ENCODE peak calls at places on chromosome 9, in four cellular contexts. One of them, this sample, is unnamed.

GRCh38 chr9:78856781-78857180 is 559.9 kb downstream of the PSAT1 start:
- DNase-seq in glutamatergic neuron: no peak
- DNase-seq in spleen: no peak
- DNase-seq in GM10248: no peak
- DNase-seq in this sample: no peak

GRCh38 chr9:1354066-1354465 is 303.9 kb downstream of the DMRT2 start:
- DNase-seq in glutamatergic neuron: no peak
- DNase-seq in GM10248: no peak
- DNase-seq in spleen: no peak
- DNase-seq in this sample: no peak

GRCh38 chr9:2749485-2749884 is 32.2 kb downstream of the KCNV2 start:
- DNase-seq in spleen: no peak
- DNase-seq in glutamatergic neuron: no peak
- DNase-seq in GM10248: no peak
- DNase-seq in this sample: no peak

GRCh38 chr9:35067056-35067455 is 5.4 kb downstream of the VCP start:
- DNase-seq in glutamatergic neuron: no peak
- DNase-seq in spleen: no peak
- DNase-seq in GM10248: no peak
- DNase-seq in this sample: no peak

GRCh38 chr9:2928386-2928785 is 84.5 kb upstream of the PUM3 start:
- DNase-seq in spleen: no peak
- DNase-seq in GM10248: no peak
- DNase-seq in glutamatergic neuron: no peak
- DNase-seq in this sample: no peak

GRCh38 chr9:2991292-2991691 is 147.4 kb upstream of the PUM3 start:
- DNase-seq in spleen: no peak
- DNase-seq in GM10248: no peak
- DNase-seq in glutamatergic neuron: no peak
- DNase-seq in this sample: no peak

GRCh38 chr9:128689820-128690683 is 1.0 kb downstream of the SET start:
- DNase-seq in spleen: peak; percentile 89
- DNase-seq in glutamatergic neuron: peak; percentile 65
- DNase-seq in GM10248: peak; percentile 77
- DNase-seq in this sample: no peak

GRCh38 chr9:98275159-98275558 is 19.7 kb upstream of the TBC1D2 start:
- DNase-seq in glutamatergic neuron: no peak
- DNase-seq in spleen: no peak
- DNase-seq in GM10248: no peak
- DNase-seq in this sample: no peak

GRCh38 chr9:107786561-107786960 is 297.0 kb upstream of the KLF4 start:
- DNase-seq in GM10248: no peak
- DNase-seq in glutamatergic neuron: no peak
- DNase-seq in spleen: no peak
- DNase-seq in this sample: no peak

GRCh38 chr9:93557366-93558137 is 18.8 kb upstream of the PHF2 start:
- DNase-seq in glutamatergic neuron: no peak
- DNase-seq in spleen: no peak
- DNase-seq in GM10248: no peak
- DNase-seq in this sample: no peak

GRCh38 chr9:115740986-115741385 is 412.6 kb upstream of the PAPPA start:
- DNase-seq in glutamatergic neuron: no peak
- DNase-seq in spleen: no peak
- DNase-seq in GM10248: no peak
- DNase-seq in this sample: no peak

GRCh38 chr9:133397895-133398294 is 19.9 kb downstream of the REXO4 start:
- DNase-seq in glutamatergic neuron: no peak
- DNase-seq in spleen: no peak
- DNase-seq in GM10248: no peak
- DNase-seq in this sample: no peak

GRCh38 chr9:36815023-36815422 is 219.0 kb downstream of the PAX5 start:
- DNase-seq in spleen: no peak
- DNase-seq in GM10248: no peak
- DNase-seq in glutamatergic neuron: no peak
- DNase-seq in this sample: no peak

GRCh38 chr9:100222674-100223073 is 123.6 kb downstream of the INVS start:
- DNase-seq in glutamatergic neuron: no peak
- DNase-seq in GM10248: no peak
- DNase-seq in spleen: no peak
- DNase-seq in this sample: no peak

GRCh38 chr9:92404437-92404836 is at the start of gene OGN:
- DNase-seq in spleen: no peak
- DNase-seq in glutamatergic neuron: no peak
- DNase-seq in GM10248: no peak
- DNase-seq in this sample: no peak

GRCh38 chr9:36566813-36567217 is 5.9 kb upstream of the MELK start:
- DNase-seq in GM10248: no peak
- DNase-seq in spleen: peak; percentile 35
- DNase-seq in glutamatergic neuron: no peak
- DNase-seq in this sample: no peak

GRCh38 chr9:34992376-34992951 is 2.9 kb downstream of the DNAJB5 start:
- DNase-seq in spleen: peak; percentile 71
- DNase-seq in glutamatergic neuron: no peak
- DNase-seq in GM10248: no peak
- DNase-seq in this sample: no peak

GRCh38 chr9:113581865-113582697 is 118.6 kb downstream of the RGS3 start:
- DNase-seq in GM10248: peak; percentile 89
- DNase-seq in spleen: peak; percentile 97
- DNase-seq in glutamatergic neuron: peak; percentile 70
- DNase-seq in this sample: peak; percentile 96

GRCh38 chr9:1604942-1605560 is 410.1 kb upstream of the SMARCA2 start:
- DNase-seq in GM10248: peak; percentile 47
- DNase-seq in spleen: no peak
- DNase-seq in glutamatergic neuron: no peak
- DNase-seq in this sample: peak; percentile 5

GRCh38 chr9:85522459-85523092 is 219.2 kb downstream of the AGTPBP1 start:
- DNase-seq in spleen: peak; percentile 87
- DNase-seq in glutamatergic neuron: peak; percentile 67
- DNase-seq in GM10248: peak; percentile 58
- DNase-seq in this sample: no peak

GRCh38 chr9:137463194-137463930 is 4.2 kb upstream of the NSMF start:
- DNase-seq in GM10248: no peak
- DNase-seq in glutamatergic neuron: no peak
- DNase-seq in spleen: peak; percentile 78
- DNase-seq in this sample: no peak

GRCh38 chr9:134655591-134656333 is 14.2 kb downstream of the COL5A1 start:
- DNase-seq in spleen: peak; percentile 60
- DNase-seq in glutamatergic neuron: peak; percentile 25
- DNase-seq in GM10248: no peak
- DNase-seq in this sample: no peak

GRCh38 chr9:116520218-116520617 is 166.9 kb upstream of the TRIM32 start:
- DNase-seq in spleen: no peak
- DNase-seq in glutamatergic neuron: no peak
- DNase-seq in GM10248: no peak
- DNase-seq in this sample: no peak

GRCh38 chr9:38482918-38483592 is 58.8 kb upstream of the IGFBPL1 start:
- DNase-seq in glutamatergic neuron: no peak
- DNase-seq in spleen: no peak
- DNase-seq in GM10248: no peak
- DNase-seq in this sample: no peak

GRCh38 chr9:4678679-4679267 is 596 bp upstream of the CDC37L1 start:
- DNase-seq in glutamatergic neuron: no peak
- DNase-seq in spleen: no peak
- DNase-seq in GM10248: no peak
- DNase-seq in this sample: no peak

GRCh38 chr9:114324492-114324891 is 1.6 kb downstream of the ORM1 start:
- DNase-seq in glutamatergic neuron: no peak
- DNase-seq in spleen: peak; percentile 37
- DNase-seq in GM10248: no peak
- DNase-seq in this sample: no peak

GRCh38 chr9:108885643-108886348 is 23.7 kb downstream of the ACTL7A start:
- DNase-seq in glutamatergic neuron: no peak
- DNase-seq in GM10248: peak; percentile 74
- DNase-seq in spleen: no peak
- DNase-seq in this sample: peak; percentile 86

GRCh38 chr9:27586200-27586599 is 12.9 kb upstream of the C9orf72 start:
- DNase-seq in glutamatergic neuron: no peak
- DNase-seq in spleen: no peak
- DNase-seq in GM10248: no peak
- DNase-seq in this sample: no peak

GRCh38 chr9:76203373-76203772 is 190.9 kb downstream of the RFK start:
- DNase-seq in glutamatergic neuron: no peak
- DNase-seq in GM10248: no peak
- DNase-seq in spleen: no peak
- DNase-seq in this sample: no peak

GRCh38 chr9:22037954-22038690 is 29.0 kb upstream of the CDKN2B start:
- DNase-seq in spleen: no peak
- DNase-seq in glutamatergic neuron: no peak
- DNase-seq in GM10248: no peak
- DNase-seq in this sample: no peak

GRCh38 chr9:14075218-14075617 is 238.7 kb downstream of the NFIB start:
- DNase-seq in spleen: no peak
- DNase-seq in GM10248: no peak
- DNase-seq in glutamatergic neuron: no peak
- DNase-seq in this sample: no peak

GRCh38 chr9:12702160-12702758 is 9.1 kb downstream of the TYRP1 start:
- DNase-seq in GM10248: no peak
- DNase-seq in spleen: no peak
- DNase-seq in glutamatergic neuron: peak; percentile 50
- DNase-seq in this sample: no peak

GRCh38 chr9:38682713-38683112 is 37.2 kb downstream of the FAM240B start:
- DNase-seq in glutamatergic neuron: no peak
- DNase-seq in GM10248: no peak
- DNase-seq in spleen: no peak
- DNase-seq in this sample: no peak

GRCh38 chr9:135227641-135228251 is 140.3 kb downstream of the OLFM1 start:
- DNase-seq in glutamatergic neuron: peak; percentile 9
- DNase-seq in GM10248: no peak
- DNase-seq in spleen: peak; percentile 62
- DNase-seq in this sample: no peak

GRCh38 chr9:130660326-130660682 is 4.1 kb upstream of the PRDM12 start:
- DNase-seq in glutamatergic neuron: no peak
- DNase-seq in spleen: no peak
- DNase-seq in GM10248: no peak
- DNase-seq in this sample: no peak

DNA sequence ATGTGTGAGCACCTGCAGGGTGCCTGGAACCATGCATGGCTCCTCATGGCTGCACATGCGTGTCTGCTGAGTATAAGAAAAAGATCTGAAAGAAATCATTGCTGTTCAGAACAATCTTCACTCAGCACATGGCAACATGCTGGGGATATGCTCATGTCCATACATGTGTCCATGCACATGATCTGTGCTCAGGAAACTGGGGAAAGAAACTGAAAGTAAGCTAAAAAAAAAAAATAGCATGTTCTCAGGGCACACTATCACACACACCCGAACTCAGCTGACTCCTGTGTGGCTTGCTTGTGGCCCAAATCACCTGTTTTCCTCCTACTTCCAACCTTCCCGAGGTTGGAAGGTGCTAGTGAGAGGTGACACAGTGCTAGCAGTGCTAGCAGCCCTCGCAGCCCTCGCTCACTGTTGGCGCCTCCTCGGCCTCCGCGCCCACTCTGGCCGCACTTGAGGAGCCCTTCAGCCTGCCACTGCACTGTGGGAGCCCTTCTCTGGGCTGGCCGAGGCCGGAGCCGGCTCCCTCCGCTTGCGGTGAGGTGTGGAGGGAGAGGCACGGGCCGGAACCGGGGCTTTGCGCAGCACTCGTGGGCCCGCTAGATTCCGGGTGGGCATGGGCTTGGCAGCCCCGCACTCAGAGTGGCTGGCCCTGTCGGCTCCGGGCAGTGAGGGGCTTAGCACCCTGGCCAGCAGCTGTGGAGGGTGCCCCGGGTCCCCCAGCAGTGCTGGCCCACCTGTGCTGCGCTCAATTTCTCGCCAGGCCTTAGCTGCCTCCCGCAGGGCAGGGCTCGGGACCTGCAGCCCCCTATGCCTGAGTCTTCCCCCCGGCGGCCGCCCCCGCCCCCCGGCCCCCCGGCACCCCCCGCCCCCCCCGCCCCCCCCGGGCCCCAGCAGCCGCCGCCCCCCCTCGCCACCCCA is 76.0 kb downstream of the GADD45G start:
- DNase-seq in glutamatergic neuron: no peak
- DNase-seq in GM10248: no peak
- DNase-seq in spleen: no peak
- DNase-seq in this sample: no peak
- TF ChIP-seq CTCF in glutamatergic neuron: no peak
- TF ChIP-seq CTCF in GM10248: no peak
- TF ChIP-seq CTCF in spleen: no peak
- TF ChIP-seq CTCF in this sample: no peak

GRCh38 chr9:122159925-122160246 is 178 bp downstream of the MORN5 start:
- DNase-seq in GM10248: no peak
- DNase-seq in glutamatergic neuron: no peak
- DNase-seq in spleen: no peak
- DNase-seq in this sample: no peak

GRCh38 chr9:122162415-122162814 is 2.7 kb downstream of the MORN5 start:
- DNase-seq in GM10248: no peak
- DNase-seq in spleen: no peak
- DNase-seq in glutamatergic neuron: no peak
- DNase-seq in this sample: no peak

GRCh38 chr9:122159026-122159924 is at the start of the genes MORN5 and NDUFA8:
- DNase-seq in glutamatergic neuron: peak; percentile 97
- DNase-seq in GM10248: peak; percentile 99
- DNase-seq in spleen: peak; percentile 98
- DNase-seq in this sample: peak; percentile 86

DNA sequence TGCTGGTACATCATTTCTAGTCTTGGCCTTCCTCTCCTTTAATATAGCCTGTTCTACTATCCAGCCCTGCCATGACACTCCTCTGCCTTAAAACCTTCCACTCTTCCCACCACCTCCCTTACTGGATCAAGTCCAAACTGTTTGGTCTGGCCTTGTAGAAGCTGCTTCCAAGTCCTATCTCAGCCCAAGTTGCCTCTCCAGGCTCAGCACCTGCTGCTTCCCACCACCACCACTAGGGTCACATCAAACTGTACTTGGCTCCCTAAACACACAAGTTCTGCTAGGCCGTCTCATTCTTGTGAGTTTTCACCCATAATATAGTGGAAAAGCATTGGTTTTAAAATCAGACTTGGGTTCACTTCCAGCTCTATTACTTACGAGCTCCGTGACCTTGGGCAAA is 1.4 kb downstream of the NDUFA8 start:
- DNase-seq in spleen: no peak
- DNase-seq in GM10248: peak; percentile 51
- DNase-seq in glutamatergic neuron: peak; percentile 42
- DNase-seq in this sample: peak; percentile 31
- TF ChIP-seq CTCF in spleen: peak; percentile 42
- TF ChIP-seq CTCF in GM10248: peak; percentile 32
- TF ChIP-seq CTCF in glutamatergic neuron: peak; percentile 65
- TF ChIP-seq CTCF in this sample: peak; percentile 83

GRCh38 chr9:89096807-89097206 is 81.8 kb downstream of the SHC3 start:
- DNase-seq in spleen: no peak
- DNase-seq in GM10248: no peak
- DNase-seq in glutamatergic neuron: no peak
- DNase-seq in this sample: no peak
- TF ChIP-seq CTCF in spleen: no peak
- TF ChIP-seq CTCF in GM10248: no peak
- TF ChIP-seq CTCF in glutamatergic neuron: no peak
- TF ChIP-seq CTCF in this sample: peak; percentile 25

DNA sequence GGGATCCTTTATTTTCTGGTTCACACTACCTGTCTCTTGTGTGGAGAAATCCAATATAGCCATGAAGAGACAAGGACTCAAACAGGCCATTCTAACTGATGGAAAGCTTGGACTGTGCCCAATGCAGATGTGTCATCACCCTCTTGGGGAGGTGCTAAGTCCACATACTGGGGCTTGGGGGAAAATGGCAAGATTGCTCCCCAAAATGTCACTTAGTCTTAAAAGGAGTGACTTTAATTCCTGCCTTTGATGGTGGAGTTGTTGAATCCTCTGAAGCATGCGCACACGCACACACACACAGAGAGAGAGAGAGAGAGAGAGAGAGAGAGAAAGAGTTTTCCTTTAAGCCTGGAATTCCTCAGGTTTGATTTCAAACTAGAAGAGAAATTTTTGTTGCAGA is 161.9 kb upstream of the GAS1 start:
- DNase-seq in glutamatergic neuron: no peak
- DNase-seq in GM10248: no peak
- DNase-seq in spleen: no peak
- DNase-seq in this sample: no peak
- TF ChIP-seq CTCF in glutamatergic neuron: no peak
- TF ChIP-seq CTCF in GM10248: no peak
- TF ChIP-seq CTCF in spleen: no peak
- TF ChIP-seq CTCF in this sample: no peak